ENCODE peak calls at places on chromosomes 12 and 14, in four cellular contexts. One of them, this sample, is unnamed.

GRCh38 chr12:119691202-119691846 is 23.4 kb downstream of the PRKAB1 start:
- DNase-seq in CD8-positive, alpha-beta T cell: no peak
- DNase-seq in HFF-Myc: no peak
- DNase-seq in fibroblast of the aortic adventitia: no peak
- DNase-seq in this sample: no peak

GRCh38 chr12:119340604-119341003 is 6.1 kb downstream of the CCDC60 start:
- DNase-seq in CD8-positive, alpha-beta T cell: no peak
- DNase-seq in HFF-Myc: no peak
- DNase-seq in fibroblast of the aortic adventitia: no peak
- DNase-seq in this sample: no peak

GRCh38 chr14:38290601-38291190 is 34.8 kb upstream of the CLEC14A start:
- DNase-seq in CD8-positive, alpha-beta T cell: no peak
- DNase-seq in HFF-Myc: peak; percentile 51
- DNase-seq in fibroblast of the aortic adventitia: peak; percentile 91
- DNase-seq in this sample: peak; percentile 99

GRCh38 chr12:68331500-68331868 is 678 bp downstream of the MDM1 start:
- DNase-seq in CD8-positive, alpha-beta T cell: peak; percentile 21
- DNase-seq in HFF-Myc: no peak
- DNase-seq in fibroblast of the aortic adventitia: no peak
- DNase-seq in this sample: no peak

GRCh38 chr12:58920956-58921861 is 905 bp upstream of the LRIG3 start:
- DNase-seq in CD8-positive, alpha-beta T cell: no peak
- DNase-seq in HFF-Myc: no peak
- DNase-seq in fibroblast of the aortic adventitia: no peak
- DNase-seq in this sample: no peak

GRCh38 chr14:69619007-69619406 is 7.6 kb downstream of the SUSD6 start:
- DNase-seq in CD8-positive, alpha-beta T cell: no peak
- DNase-seq in HFF-Myc: no peak
- DNase-seq in fibroblast of the aortic adventitia: peak; percentile 54
- DNase-seq in this sample: peak; percentile 42

GRCh38 chr14:53979141-53979673 is 22.6 kb upstream of the BMP4 start:
- DNase-seq in CD8-positive, alpha-beta T cell: no peak
- DNase-seq in HFF-Myc: no peak
- DNase-seq in fibroblast of the aortic adventitia: peak; percentile 22
- DNase-seq in this sample: peak; percentile 29

GRCh38 chr12:19025582-19025981 is 104.0 kb upstream of the PLEKHA5 start:
- DNase-seq in CD8-positive, alpha-beta T cell: no peak
- DNase-seq in HFF-Myc: no peak
- DNase-seq in fibroblast of the aortic adventitia: no peak
- DNase-seq in this sample: no peak

GRCh38 chr14:91373591-91374245 is 43.9 kb downstream of the CCDC88C start:
- DNase-seq in CD8-positive, alpha-beta T cell: peak; percentile 71
- DNase-seq in HFF-Myc: no peak
- DNase-seq in fibroblast of the aortic adventitia: no peak
- DNase-seq in this sample: no peak

GRCh38 chr14:70655110-70655826 is 13.6 kb downstream of the TTC9 start:
- DNase-seq in CD8-positive, alpha-beta T cell: peak; percentile 87
- DNase-seq in HFF-Myc: no peak
- DNase-seq in fibroblast of the aortic adventitia: no peak
- DNase-seq in this sample: peak; percentile 10

GRCh38 chr12:26771861-26772260 is 61.1 kb downstream of the ITPR2 start:
- DNase-seq in CD8-positive, alpha-beta T cell: no peak
- DNase-seq in HFF-Myc: no peak
- DNase-seq in fibroblast of the aortic adventitia: no peak
- DNase-seq in this sample: no peak

GRCh38 chr14:24879661-24880381 is 170.1 kb downstream of the STXBP6 start:
- DNase-seq in CD8-positive, alpha-beta T cell: no peak
- DNase-seq in HFF-Myc: no peak
- DNase-seq in fibroblast of the aortic adventitia: no peak
- DNase-seq in this sample: peak; percentile 42

GRCh38 chr14:50109342-50109741 is 7.0 kb downstream of the VCPKMT start:
- DNase-seq in CD8-positive, alpha-beta T cell: no peak
- DNase-seq in HFF-Myc: no peak
- DNase-seq in fibroblast of the aortic adventitia: peak; percentile 22
- DNase-seq in this sample: peak; percentile 42

GRCh38 chr12:127081058-127081457 is 1185.9 kb upstream of the TMEM132C start:
- DNase-seq in CD8-positive, alpha-beta T cell: no peak
- DNase-seq in HFF-Myc: no peak
- DNase-seq in fibroblast of the aortic adventitia: no peak
- DNase-seq in this sample: no peak

GRCh38 chr12:25241171-25242020 is 9.3 kb downstream of the KRAS start:
- DNase-seq in CD8-positive, alpha-beta T cell: peak; percentile 66
- DNase-seq in HFF-Myc: no peak
- DNase-seq in fibroblast of the aortic adventitia: peak; percentile 79
- DNase-seq in this sample: peak; percentile 76

GRCh38 chr12:9253464-9253863 is 45.3 kb upstream of the PZP start:
- DNase-seq in CD8-positive, alpha-beta T cell: no peak
- DNase-seq in HFF-Myc: no peak
- DNase-seq in fibroblast of the aortic adventitia: no peak
- DNase-seq in this sample: no peak

GRCh38 chr14:90566481-90566880 is 169.7 kb downstream of the CALM1 start:
- DNase-seq in CD8-positive, alpha-beta T cell: no peak
- DNase-seq in HFF-Myc: no peak
- DNase-seq in fibroblast of the aortic adventitia: no peak
- DNase-seq in this sample: no peak

GRCh38 chr12:8823565-8824300 is 1.3 kb downstream of the A2ML1 start:
- DNase-seq in CD8-positive, alpha-beta T cell: no peak
- DNase-seq in HFF-Myc: no peak
- DNase-seq in fibroblast of the aortic adventitia: peak; percentile 39
- DNase-seq in this sample: peak; percentile 43

GRCh38 chr14:100292301-100292775 is 13.9 kb downstream of the SLC25A29 start:
- DNase-seq in CD8-positive, alpha-beta T cell: no peak
- DNase-seq in HFF-Myc: no peak
- DNase-seq in fibroblast of the aortic adventitia: no peak
- DNase-seq in this sample: no peak

GRCh38 chr12:54028324-54029201 is at the start of gene HOXC6:
- DNase-seq in CD8-positive, alpha-beta T cell: no peak
- DNase-seq in HFF-Myc: no peak
- DNase-seq in fibroblast of the aortic adventitia: peak; percentile 43
- DNase-seq in this sample: no peak

GRCh38 chr12:54024127-54024526 is 4.1 kb upstream of the HOXC6 start:
- DNase-seq in CD8-positive, alpha-beta T cell: no peak
- DNase-seq in HFF-Myc: no peak
- DNase-seq in fibroblast of the aortic adventitia: no peak
- DNase-seq in this sample: no peak

GRCh38 chr14:31950760-31951637 is 126.1 kb upstream of the ARHGAP5 start:
- DNase-seq in CD8-positive, alpha-beta T cell: no peak
- DNase-seq in HFF-Myc: no peak
- DNase-seq in fibroblast of the aortic adventitia: peak; percentile 52
- DNase-seq in this sample: peak; percentile 38

GRCh38 chr14:80839743-80840142 is 101.8 kb downstream of the CEP128 start:
- DNase-seq in CD8-positive, alpha-beta T cell: no peak
- DNase-seq in HFF-Myc: no peak
- DNase-seq in fibroblast of the aortic adventitia: no peak
- DNase-seq in this sample: no peak

GRCh38 chr12:4308334-4308960 is 12.6 kb upstream of the TIGAR start:
- DNase-seq in CD8-positive, alpha-beta T cell: no peak
- DNase-seq in HFF-Myc: no peak
- DNase-seq in fibroblast of the aortic adventitia: no peak
- DNase-seq in this sample: no peak

GRCh38 chr14:101355284-101355683 is 206.0 kb upstream of the DIO3 start:
- DNase-seq in CD8-positive, alpha-beta T cell: no peak
- DNase-seq in HFF-Myc: no peak
- DNase-seq in fibroblast of the aortic adventitia: no peak
- DNase-seq in this sample: no peak

GRCh38 chr12:94039199-94039840 is 109.1 kb upstream of the PLXNC1 start:
- DNase-seq in CD8-positive, alpha-beta T cell: no peak
- DNase-seq in HFF-Myc: no peak
- DNase-seq in fibroblast of the aortic adventitia: no peak
- DNase-seq in this sample: no peak

GRCh38 chr12:94042321-94042720 is 106.1 kb upstream of the PLXNC1 start:
- DNase-seq in CD8-positive, alpha-beta T cell: no peak
- DNase-seq in HFF-Myc: no peak
- DNase-seq in fibroblast of the aortic adventitia: peak; percentile 13
- DNase-seq in this sample: no peak

GRCh38 chr12:94039914-94040313 is 108.5 kb upstream of the PLXNC1 start:
- DNase-seq in CD8-positive, alpha-beta T cell: no peak
- DNase-seq in HFF-Myc: no peak
- DNase-seq in fibroblast of the aortic adventitia: peak; percentile 91
- DNase-seq in this sample: peak; percentile 89

GRCh38 chr12:94038605-94039004 is 109.8 kb upstream of the PLXNC1 start:
- DNase-seq in CD8-positive, alpha-beta T cell: no peak
- DNase-seq in HFF-Myc: no peak
- DNase-seq in fibroblast of the aortic adventitia: no peak
- DNase-seq in this sample: no peak

DNA sequence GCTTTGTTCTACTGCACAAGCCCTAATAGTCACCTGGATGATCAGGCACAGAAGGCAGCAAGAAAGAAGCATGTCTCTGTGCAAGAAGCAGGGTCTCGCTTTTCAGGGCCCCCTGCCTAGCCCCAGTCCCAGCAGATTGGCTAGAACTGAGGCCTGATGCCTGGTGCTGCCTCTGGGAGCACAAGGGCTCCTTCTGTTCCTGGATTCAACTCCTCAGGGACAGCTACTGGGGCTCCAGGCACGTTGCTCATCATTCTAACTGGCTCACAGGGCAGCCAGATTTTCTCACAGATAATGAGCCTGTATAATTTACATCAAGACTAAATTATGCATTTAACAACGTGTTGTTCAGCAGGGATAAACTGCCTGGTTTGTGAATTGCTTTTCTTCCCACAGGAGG is 106.5 kb upstream of the PLXNC1 start:
- DNase-seq in CD8-positive, alpha-beta T cell: no peak
- DNase-seq in HFF-Myc: no peak
- DNase-seq in fibroblast of the aortic adventitia: no peak
- DNase-seq in this sample: no peak
- TF ChIP-seq CTCF in CD8-positive, alpha-beta T cell: no peak
- TF ChIP-seq CTCF in HFF-Myc: no peak
- TF ChIP-seq CTCF in fibroblast of the aortic adventitia: no peak
- TF ChIP-seq CTCF in this sample: no peak

GRCh38 chr12:132551271-132552120 is 58.9 kb downstream of the LRCOL1 start:
- DNase-seq in CD8-positive, alpha-beta T cell: no peak
- DNase-seq in HFF-Myc: no peak
- DNase-seq in fibroblast of the aortic adventitia: no peak
- DNase-seq in this sample: no peak

GRCh38 chr12:132548430-132549058 is 58.6 kb downstream of the FBRSL1 start:
- DNase-seq in CD8-positive, alpha-beta T cell: no peak
- DNase-seq in HFF-Myc: no peak
- DNase-seq in fibroblast of the aortic adventitia: no peak
- DNase-seq in this sample: no peak

GRCh38 chr12:132549059-132549458 is 59.1 kb downstream of the FBRSL1 start:
- DNase-seq in CD8-positive, alpha-beta T cell: no peak
- DNase-seq in HFF-Myc: no peak
- DNase-seq in fibroblast of the aortic adventitia: no peak
- DNase-seq in this sample: no peak

GRCh38 chr12:132550014-132550802 is 60.2 kb downstream of the LRCOL1 start:
- DNase-seq in CD8-positive, alpha-beta T cell: no peak
- DNase-seq in HFF-Myc: no peak
- DNase-seq in fibroblast of the aortic adventitia: peak; percentile 44
- DNase-seq in this sample: no peak

DNA sequence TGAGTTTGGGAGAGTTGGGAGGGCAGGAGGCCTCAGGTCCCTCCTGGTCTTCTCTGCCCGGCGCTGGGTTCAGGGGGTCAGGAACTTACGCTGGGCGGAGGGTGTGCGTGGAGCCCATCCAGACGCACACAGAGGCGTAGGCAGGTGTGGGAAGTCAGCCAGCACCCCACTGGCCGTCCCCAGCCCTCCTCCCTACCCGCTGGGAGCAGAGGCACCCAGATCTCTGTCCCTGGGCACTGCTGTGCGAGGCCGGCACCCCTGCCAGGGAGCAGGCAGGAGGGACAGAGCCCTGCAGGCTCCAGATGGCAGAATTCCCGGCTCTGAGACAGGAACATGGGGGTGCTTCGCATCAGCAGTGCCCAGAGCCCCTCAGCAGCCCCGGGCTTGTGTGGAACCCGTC is 59.6 kb downstream of the LRCOL1 start:
- DNase-seq in CD8-positive, alpha-beta T cell: no peak
- DNase-seq in HFF-Myc: no peak
- DNase-seq in fibroblast of the aortic adventitia: no peak
- DNase-seq in this sample: no peak
- H3K4me3 ChIP-seq in CD8-positive, alpha-beta T cell: no peak overlapping the region
- H3K4me3 ChIP-seq in HFF-Myc: no peak overlapping the region
- H3K4me3 ChIP-seq in fibroblast of the aortic adventitia: no peak overlapping the region
- H3K4me3 ChIP-seq in this sample: no peak overlapping the region

GRCh38 chr12:85445060-85445938 is 165.3 kb downstream of the ALX1 start:
- DNase-seq in CD8-positive, alpha-beta T cell: no peak
- DNase-seq in HFF-Myc: no peak
- DNase-seq in fibroblast of the aortic adventitia: no peak
- DNase-seq in this sample: no peak

GRCh38 chr12:85448031-85448430 is 168.0 kb downstream of the ALX1 start:
- DNase-seq in CD8-positive, alpha-beta T cell: no peak
- DNase-seq in HFF-Myc: no peak
- DNase-seq in fibroblast of the aortic adventitia: no peak
- DNase-seq in this sample: no peak

GRCh38 chr12:85448548-85449139 is 168.6 kb downstream of the ALX1 start:
- DNase-seq in CD8-positive, alpha-beta T cell: no peak
- DNase-seq in HFF-Myc: no peak
- DNase-seq in fibroblast of the aortic adventitia: peak; percentile 45
- DNase-seq in this sample: peak; percentile 45
- TF ChIP-seq CTCF in CD8-positive, alpha-beta T cell: no peak
- TF ChIP-seq CTCF in HFF-Myc: peak; percentile 19
- TF ChIP-seq CTCF in fibroblast of the aortic adventitia: peak; percentile 55
- TF ChIP-seq CTCF in this sample: peak; percentile 44

DNA sequence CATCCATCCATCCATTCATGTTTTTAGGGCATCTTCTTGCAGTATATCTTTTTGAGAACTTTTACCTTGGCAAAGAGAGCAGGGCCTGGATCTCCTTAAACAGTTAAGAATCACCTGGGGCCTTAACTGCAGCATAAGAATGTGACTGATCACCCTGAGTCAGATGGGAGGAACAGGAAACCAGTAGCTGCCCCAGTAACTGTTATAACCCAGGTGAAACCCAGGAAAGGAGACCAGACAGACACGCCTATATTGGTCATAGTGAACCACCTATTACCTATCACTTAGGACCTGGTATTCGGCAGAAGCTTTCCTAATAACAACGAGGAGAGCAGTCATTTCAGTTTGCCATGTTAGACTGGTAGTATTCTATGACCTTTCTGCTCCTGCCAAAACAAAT is 43.4 kb upstream of the NR2C1 start:
- DNase-seq in CD8-positive, alpha-beta T cell: no peak
- DNase-seq in HFF-Myc: no peak
- DNase-seq in fibroblast of the aortic adventitia: no peak
- DNase-seq in this sample: no peak
- H3K4me3 ChIP-seq in CD8-positive, alpha-beta T cell: no peak overlapping the region
- H3K4me3 ChIP-seq in HFF-Myc: no peak overlapping the region
- H3K4me3 ChIP-seq in fibroblast of the aortic adventitia: no peak overlapping the region
- H3K4me3 ChIP-seq in this sample: no peak overlapping the region

GRCh38 chr12:23049180-23049579 is 424.2 kb downstream of the ETNK1 start:
- DNase-seq in CD8-positive, alpha-beta T cell: no peak
- DNase-seq in HFF-Myc: no peak
- DNase-seq in fibroblast of the aortic adventitia: no peak
- DNase-seq in this sample: peak; percentile 2

GRCh38 chr12:23060161-23060560 is 435.2 kb downstream of the ETNK1 start:
- DNase-seq in CD8-positive, alpha-beta T cell: no peak
- DNase-seq in HFF-Myc: no peak
- DNase-seq in fibroblast of the aortic adventitia: no peak
- DNase-seq in this sample: no peak

GRCh38 chr12:23057571-23057970 is 432.6 kb downstream of the ETNK1 start:
- DNase-seq in CD8-positive, alpha-beta T cell: no peak
- DNase-seq in HFF-Myc: no peak
- DNase-seq in fibroblast of the aortic adventitia: no peak
- DNase-seq in this sample: no peak

GRCh38 chr12:23055004-23055403 is 430.0 kb downstream of the ETNK1 start:
- DNase-seq in CD8-positive, alpha-beta T cell: no peak
- DNase-seq in HFF-Myc: no peak
- DNase-seq in fibroblast of the aortic adventitia: peak; percentile 15
- DNase-seq in this sample: peak; percentile 26
- TF ChIP-seq CTCF in CD8-positive, alpha-beta T cell: no peak
- TF ChIP-seq CTCF in HFF-Myc: no peak
- TF ChIP-seq CTCF in fibroblast of the aortic adventitia: peak; percentile 48
- TF ChIP-seq CTCF in this sample: peak; percentile 33